ENCODE peak calls at places on chromosomes 6 and 20, in eight cellular contexts. L is ovary, S is AG04450, V is heart left ventricle, P is sigmoid colon, Y is mesenchymal stem cell, T is HCT116, C is prostate gland. E is an unnamed sample. For H3K9me3, the result is how much of the 10 kb centered on the place peaks cover.

GRCh38 chr6:149988550-149989336 is 25.0 kb downstream of the ULBP1 start:
- DNase-seq in C (no peak), T (no peak), S (no peak), V (no peak), Y (no peak), L (no peak), P (no peak), E (peak)

GRCh38 chr6:113870917-113871316 is 13.8 kb downstream of the MARCKS start:
- DNase-seq in P (no peak), S (no peak), V (no peak), L (no peak), Y (no peak), T (no peak), C (no peak), E (no peak)

GRCh38 chr6:686528-686927 is 6.4 kb downstream of the EXOC2 start:
- DNase-seq in C (no peak), Y (peak), T (no peak), L (no peak), V (no peak), P (no peak), S (no peak), E (peak)

GRCh38 chr20:9532069-9532809 is 17.8 kb downstream of the LAMP5 start:
- DNase-seq in T (no peak), Y (no peak), L (no peak), V (no peak), C (no peak), S (no peak), P (no peak), E (peak)

GRCh38 chr6:155787168-155787567 is 331.5 kb upstream of the NOX3 start:
- DNase-seq in V (no peak), P (no peak), Y (no peak), T (no peak), C (no peak), S (no peak), L (no peak), E (no peak)

GRCh38 chr20:40511478-40511877 is 177.6 kb downstream of the MAFB start:
- DNase-seq in Y (no peak), V (no peak), L (no peak), P (peak), S (no peak), C (peak), T (no peak), E (no peak)

GRCh38 chr20:3209023-3209945 is at the start of gene ITPA:
- DNase-seq in P (no peak), C (peak), S (no peak), Y (peak), L (peak), T (no peak), V (peak), E (peak)

GRCh38 chr6:133764011-133764812 is 124.7 kb upstream of the TCF21 start:
- DNase-seq in Y (peak), S (no peak), P (no peak), L (no peak), C (no peak), V (no peak), T (no peak), E (no peak)

GRCh38 chr6:149081281-149081680 is 236.2 kb upstream of the TAB2 start:
- DNase-seq in S (no peak), C (no peak), L (no peak), T (no peak), P (no peak), Y (no peak), V (no peak), E (no peak)

GRCh38 chr6:133973109-133973971 is 20.3 kb downstream of the TBPL1 start:
- DNase-seq in S (peak), L (no peak), Y (peak), V (no peak), T (peak), P (no peak), C (no peak), E (no peak)

GRCh38 chr6:36755435-36756348 is 58.1 kb downstream of the RAB44 start:
- DNase-seq in P (no peak), Y (peak), C (no peak), V (no peak), L (no peak), S (no peak), T (no peak), E (no peak)

GRCh38 chr20:2385026-2385425 is 4.3 kb downstream of the TGM6 start:
- DNase-seq in Y (no peak), V (no peak), P (no peak), L (no peak), S (no peak), C (no peak), T (no peak), E (no peak)

GRCh38 chr6:13303668-13304017 is 24.7 kb downstream of the TBC1D7 start:
- DNase-seq in L (peak), P (peak), C (no peak), V (peak), T (no peak), S (peak), Y (peak), E (no peak)

GRCh38 chr20:16393836-16394235 is 179.4 kb downstream of the KIF16B start:
- DNase-seq in V (no peak), T (no peak), P (no peak), Y (no peak), C (no peak), L (no peak), S (no peak), E (no peak)

GRCh38 chr6:31737315-31738047 is 1.2 kb upstream of the CLIC1 start:
- DNase-seq in P (no peak), C (no peak), Y (peak), S (no peak), V (no peak), T (no peak), L (no peak), E (peak)

GRCh38 chr6:24599179-24599578 is 46.8 kb downstream of the KIAA0319 start:
- DNase-seq in Y (no peak), L (no peak), V (no peak), T (no peak), S (no peak), P (no peak), C (no peak), E (no peak)

GRCh38 chr6:79538481-79538971 is 1.3 kb upstream of the LCA5 start:
- DNase-seq in Y (peak), T (no peak), C (no peak), S (no peak), V (no peak), P (no peak), L (no peak), E (peak)

GRCh38 chr20:36465109-36466080 is 75.9 kb upstream of the MYL9 start:
- DNase-seq in L (peak), Y (peak), C (no peak), V (peak), P (peak), S (peak), T (peak), E (no peak)

DNA sequence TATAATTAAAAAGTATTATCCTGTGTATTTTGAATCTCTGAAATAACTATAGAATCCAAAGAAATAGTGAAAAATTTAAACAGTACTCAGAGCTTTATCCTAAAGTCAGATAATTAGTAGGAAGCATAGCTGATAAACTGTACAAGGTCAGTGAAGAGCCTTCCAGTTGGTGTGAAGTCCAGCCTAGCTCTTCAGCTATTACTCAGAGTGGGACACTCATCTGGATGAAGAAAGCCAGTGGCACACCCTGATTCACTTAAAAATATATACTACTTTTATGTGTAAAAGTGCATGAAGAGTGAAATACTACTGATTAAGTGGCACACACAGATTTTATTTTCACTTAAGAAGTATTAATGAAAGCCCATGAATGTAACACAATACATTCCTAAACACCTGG is 3.1 kb downstream of the IFNGR1 start:
- DNase-seq in L (no peak), C (no peak), T (no peak), V (no peak), S (no peak), Y (no peak), P (no peak), E (no peak)
- H3K4me3 ChIP-seq in L (peak), C (peak), T (no peak), V (peak), S (no peak), Y (peak), P (no peak), E (no peak)

GRCh38 chr6:169997930-169998218 is 246.5 kb downstream of the ERMARD start:
- DNase-seq in L (no peak), S (no peak), P (peak), Y (no peak), T (no peak), V (no peak), C (no peak), E (no peak)

GRCh38 chr6:169998457-169998856 is 247.0 kb downstream of the ERMARD start:
- DNase-seq in Y (no peak), T (no peak), P (peak), V (no peak), S (no peak), C (no peak), L (no peak), E (no peak)

GRCh38 chr6:170003027-170003426 is 251.6 kb downstream of the ERMARD start:
- DNase-seq in S (no peak), T (no peak), P (peak), L (no peak), Y (no peak), V (peak), C (no peak), E (no peak)

GRCh38 chr6:169999367-169999766 is 247.9 kb downstream of the ERMARD start:
- DNase-seq in C (no peak), S (no peak), Y (no peak), P (no peak), T (no peak), V (no peak), L (no peak), E (no peak)

GRCh38 chr6:170000071-170000843 is 248.8 kb downstream of the ERMARD start:
- DNase-seq in C (no peak), T (no peak), Y (no peak), L (no peak), P (peak), S (no peak), V (no peak), E (no peak)
- H3K9me3 ChIP-seq in C (under half), T (under half), Y (under half), L (under half), P (under half), S (half or more), V (under half), E (under half)

DNA sequence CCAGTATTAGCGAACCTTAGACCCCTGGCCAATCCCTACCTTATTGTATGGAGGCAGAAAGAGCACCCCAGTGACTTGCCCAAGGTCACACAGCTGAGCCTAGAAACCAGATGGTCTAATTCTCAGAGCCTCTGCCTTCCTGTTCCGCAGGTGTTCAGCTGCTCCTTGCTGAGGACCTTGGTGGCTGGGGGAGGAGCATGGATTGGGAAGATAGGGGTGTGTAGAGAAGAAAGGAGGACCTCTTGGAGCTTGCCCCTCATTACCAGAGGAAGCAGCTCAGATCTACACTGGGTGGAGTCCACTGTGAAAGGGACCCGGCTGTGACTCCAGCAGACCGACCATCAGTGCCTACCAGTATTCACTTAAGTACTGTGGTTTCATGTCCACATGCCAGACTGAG is 15.2 kb downstream of the FOXP4 start:
- DNase-seq in C (no peak), S (no peak), V (no peak), L (no peak), Y (no peak), T (no peak), P (no peak), E (no peak)
- H3K4me3 ChIP-seq in C (no peak), S (no peak), V (no peak), L (peak), Y (peak), T (no peak), P (no peak), E (peak)

DNA sequence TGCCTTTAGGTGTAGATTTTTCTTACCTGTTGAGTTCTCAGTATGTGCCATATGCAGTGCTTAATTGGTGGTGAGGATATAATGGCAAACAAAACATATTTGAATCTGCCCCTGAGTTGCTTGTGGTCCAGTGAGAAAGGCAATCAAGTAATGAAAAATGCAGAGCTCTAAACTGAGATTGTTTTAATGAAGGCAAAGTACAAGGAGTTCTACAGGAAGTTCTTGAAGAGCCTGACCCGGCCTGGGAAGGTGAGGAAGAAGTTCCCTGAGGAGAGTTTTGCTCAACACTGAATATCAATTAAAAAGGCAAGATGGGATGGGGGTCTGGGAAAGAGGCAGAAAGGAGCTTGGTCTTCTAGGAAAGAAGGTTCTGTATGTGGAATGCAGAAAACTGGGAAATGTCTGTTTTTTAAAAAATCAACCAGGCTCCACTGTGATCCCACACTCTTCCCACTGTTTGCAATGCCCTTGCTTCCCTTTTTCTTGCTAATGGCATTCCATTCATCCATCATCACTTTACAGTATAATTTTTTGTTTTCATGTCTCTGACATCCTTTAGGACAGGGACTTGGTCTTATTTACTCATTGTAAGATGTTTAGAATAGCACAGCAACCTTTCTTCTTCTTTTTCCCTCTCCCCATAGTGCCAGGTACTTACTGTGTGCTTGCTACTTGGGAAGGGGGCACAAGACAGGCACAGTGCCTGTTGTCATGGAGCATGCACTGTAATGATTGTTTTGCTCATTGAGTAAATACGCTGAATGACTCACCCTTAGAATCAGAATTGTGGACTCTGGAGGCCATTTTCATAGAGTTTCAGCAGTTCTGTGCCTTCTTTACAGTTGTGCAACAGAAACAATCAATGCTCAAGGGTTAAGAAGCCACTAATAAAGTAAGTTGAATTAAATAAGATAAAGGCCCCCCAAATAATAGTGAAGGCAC is 64.3 kb downstream of the ANKS1A start:
- DNase-seq in T (peak), P (no peak), Y (peak), S (no peak), L (no peak), V (no peak), C (no peak), E (peak)
- H3K9me3 ChIP-seq in T (under half), P (under half), Y (under half), S (under half), L (under half), V (under half), C (under half), E (under half)

DNA sequence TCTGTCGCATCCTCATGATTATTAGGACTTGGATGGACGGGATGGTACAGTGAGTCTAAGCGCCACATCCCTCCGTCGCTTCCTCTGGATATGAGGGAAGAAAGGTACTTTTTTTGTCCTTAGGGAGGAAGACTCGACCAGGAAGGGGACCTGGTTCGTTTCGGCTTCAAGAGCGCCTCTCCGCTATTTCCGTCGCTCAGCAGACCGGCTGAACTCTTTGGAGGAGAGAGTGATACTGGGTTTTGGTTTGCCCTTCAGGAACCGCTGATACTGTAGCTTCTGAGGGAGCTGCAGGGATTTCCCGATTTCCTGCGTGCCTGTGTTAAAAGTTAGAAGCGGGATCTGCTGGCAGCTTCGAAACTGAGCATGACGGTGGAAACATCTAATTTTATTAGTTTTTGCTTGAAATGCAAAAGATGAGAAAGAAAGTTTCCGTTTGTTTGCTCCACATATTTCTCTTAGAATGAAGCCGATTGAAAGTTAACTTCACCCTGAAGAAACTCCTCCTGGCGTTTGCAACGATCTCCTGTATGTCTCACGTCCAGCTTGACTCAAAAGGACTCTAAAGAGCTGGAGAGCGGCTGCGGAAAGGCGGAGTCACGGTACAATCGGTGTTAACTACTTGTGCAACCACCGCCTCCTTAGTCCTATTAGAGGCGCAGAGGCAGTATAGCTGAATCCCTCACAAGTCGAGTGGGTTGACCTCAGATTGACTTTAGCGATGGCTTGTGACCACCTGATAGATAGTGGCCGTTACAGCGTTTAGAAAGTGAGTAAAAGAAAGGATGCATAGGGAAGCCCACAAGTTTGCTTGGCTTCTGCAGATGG is 129.4 kb downstream of the TRIM27 start:
- DNase-seq in V (no peak), S (no peak), Y (peak), T (no peak), P (no peak), L (no peak), C (no peak), E (no peak)
- H3K4me3 ChIP-seq in V (no peak), S (peak), Y (peak), T (no peak), P (no peak), L (no peak), C (no peak), E (no peak)

DNA sequence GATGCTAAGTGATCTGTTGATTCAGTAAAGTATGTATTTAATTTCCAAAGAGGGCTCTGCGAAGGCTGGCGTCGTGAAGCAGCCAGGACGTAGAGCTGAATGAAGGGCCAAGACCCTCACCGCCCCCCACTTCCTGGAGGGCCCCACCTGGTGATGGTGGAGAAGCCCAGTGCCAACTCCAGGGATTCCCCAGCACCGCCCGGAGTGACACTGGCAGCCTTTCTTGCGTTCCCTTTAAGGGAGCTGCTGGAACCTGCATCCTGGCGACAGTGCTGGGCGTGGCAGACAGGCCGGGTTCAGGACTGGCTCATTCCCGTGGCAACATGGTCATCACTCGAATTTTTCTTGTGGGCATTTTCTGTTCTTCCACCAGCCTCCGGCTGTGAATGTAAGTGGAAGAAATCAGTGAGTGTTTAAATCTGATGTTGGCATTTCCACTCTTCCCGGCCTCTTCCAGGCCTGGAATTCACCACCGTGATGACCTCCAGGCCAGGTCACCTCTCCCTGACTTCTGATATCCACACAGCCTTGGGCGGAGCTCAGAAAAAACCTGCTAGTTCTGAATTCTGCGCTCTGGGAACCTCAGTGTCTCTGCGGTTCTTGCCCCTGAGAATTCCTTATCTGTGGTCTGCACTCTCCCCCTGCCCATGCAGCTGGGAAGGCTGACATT is 57.4 kb upstream of the DACT2 start:
- DNase-seq in S (no peak), Y (no peak), L (no peak), V (no peak), P (peak), T (no peak), C (no peak), E (no peak)
- H3K9me3 ChIP-seq in S (half or more), Y (under half), L (under half), V (under half), P (under half), T (under half), C (under half), E (under half)

GRCh38 chr6:51531623-51532022 is 555.8 kb downstream of the PKHD1 start:
- DNase-seq in T (no peak), Y (no peak), C (no peak), V (no peak), S (no peak), L (no peak), P (no peak), E (no peak)
- H3K4me3 ChIP-seq in T (no peak), Y (no peak), C (no peak), V (no peak), S (no peak), L (no peak), P (no peak), E (no peak)

DNA sequence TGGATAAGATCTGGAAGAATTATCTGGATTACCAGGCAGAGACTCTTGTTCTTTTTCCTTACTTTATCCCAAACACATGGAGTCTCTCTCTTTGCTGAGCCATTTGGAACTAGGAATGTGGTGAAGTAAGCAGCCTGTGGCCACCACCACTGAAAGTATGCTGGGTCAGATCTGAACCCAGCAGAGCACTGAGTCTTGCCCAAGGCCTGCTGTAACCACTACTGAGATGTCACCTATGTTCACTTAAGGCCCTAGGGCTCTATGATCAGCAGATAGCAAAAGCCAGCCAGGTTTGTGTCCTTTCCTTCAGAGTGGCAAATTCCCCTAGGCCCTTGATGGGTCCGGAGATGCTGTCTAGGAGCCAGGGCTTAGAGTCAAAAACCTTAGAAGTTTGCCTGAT is 103.3 kb upstream of the PLN start:
- DNase-seq in C (no peak), L (no peak), S (no peak), V (no peak), P (no peak), Y (no peak), T (no peak), E (no peak)
- H3K9me3 ChIP-seq in C (under half), L (under half), S (under half), V (under half), P (under half), Y (half or more), T (under half), E (under half)